ENCODE peak calls at places on chromosomes 16 and 17, in eight cellular contexts. L is brain pericyte; Z is central memory CD4-positive, alpha-beta T cell; R is Peyer's patch; M is mucosa of gallbladder; Y is GF-D8; E is psoas muscle; X is sigmoid colon. T is an unnamed sample.

GRCh38 chr17:79950306-79950705 is 85.4 kb downstream of the TBC1D16 start:
- DNase-seq in L (no peak), Z (no peak), R (peak), M (no peak), Y (no peak), E (no peak), X (peak), T (peak)

GRCh38 chr17:48125829-48126612 is 18.5 kb downstream of the SNX11 start:
- DNase-seq in L (no peak), Z (no peak), R (no peak), M (no peak), Y (no peak), E (no peak), X (no peak), T (no peak)

GRCh38 chr16:17775061-17775460 is 304.3 kb upstream of the XYLT1 start:
- DNase-seq in L (no peak), Z (no peak), R (no peak), M (no peak), Y (no peak), E (no peak), X (no peak), T (no peak)

GRCh38 chr16:19168173-19169080 is at the start of gene SYT17:
- DNase-seq in L (no peak), Z (no peak), R (peak), M (no peak), Y (no peak), E (peak), X (no peak), T (peak)

GRCh38 chr16:12010388-12011251 is 34.1 kb downstream of the SNX29 start:
- DNase-seq in L (no peak), Z (no peak), R (no peak), M (no peak), Y (no peak), E (no peak), X (no peak), T (no peak)

GRCh38 chr17:40422990-40423611 is 5.4 kb upstream of the TOP2A start:
- DNase-seq in L (no peak), Z (no peak), R (no peak), M (no peak), Y (no peak), E (no peak), X (no peak), T (peak)

GRCh38 chr16:75282811-75283281 is 31.4 kb upstream of the BCAR1 start:
- DNase-seq in L (no peak), Z (no peak), R (no peak), M (no peak), Y (no peak), E (no peak), X (no peak), T (no peak)

GRCh38 chr17:73096866-73097265 is 4.4 kb upstream of the SLC39A11 start:
- DNase-seq in L (no peak), Z (no peak), R (no peak), M (no peak), Y (peak), E (no peak), X (no peak), T (peak)

GRCh38 chr17:41678907-41679739 is 9.6 kb upstream of the EIF1 start:
- DNase-seq in L (no peak), Z (peak), R (peak), M (no peak), Y (peak), E (no peak), X (peak), T (no peak)

GRCh38 chr17:45020354-45021138 is 30.9 kb downstream of the DCAKD start:
- DNase-seq in L (no peak), Z (no peak), R (no peak), M (no peak), Y (no peak), E (peak), X (peak), T (no peak)

GRCh38 chr16:4327782-4328579 is 12.1 kb downstream of the GLIS2 start:
- DNase-seq in L (no peak), Z (peak), R (peak), M (peak), Y (peak), E (peak), X (peak), T (peak)

GRCh38 chr16:22888791-22889190 is 74.8 kb downstream of the HS3ST2 start:
- DNase-seq in L (no peak), Z (no peak), R (no peak), M (no peak), Y (no peak), E (no peak), X (no peak), T (no peak)

GRCh38 chr17:80663783-80664206 is 119.2 kb downstream of the RPTOR start:
- DNase-seq in L (no peak), Z (peak), R (no peak), M (peak), Y (no peak), E (peak), X (peak), T (no peak)

GRCh38 chr17:6599364-6599763 is 41.1 kb downstream of the KIAA0753 start:
- DNase-seq in L (no peak), Z (no peak), R (no peak), M (no peak), Y (peak), E (no peak), X (no peak), T (no peak)

GRCh38 chr17:76270770-76271668 is 5.9 kb downstream of the UBALD2 start:
- DNase-seq in L (no peak), Z (no peak), R (peak), M (no peak), Y (no peak), E (no peak), X (no peak), T (no peak)

GRCh38 chr16:54813778-54814177 is 116.9 kb upstream of the IRX5 start:
- DNase-seq in L (no peak), Z (no peak), R (no peak), M (no peak), Y (no peak), E (no peak), X (no peak), T (no peak)

GRCh38 chr17:14940946-14941280 is 324.2 kb downstream of the PMP22 start:
- DNase-seq in L (no peak), Z (no peak), R (no peak), M (no peak), Y (no peak), E (no peak), X (no peak), T (no peak)

GRCh38 chr16:55563797-55564196 is 2.7 kb upstream of the CAPNS2 start:
- DNase-seq in L (no peak), Z (no peak), R (no peak), M (no peak), Y (no peak), E (no peak), X (no peak), T (no peak)

GRCh38 chr17:32240745-32241144 is 24.9 kb upstream of the RHBDL3 start:
- DNase-seq in L (no peak), Z (no peak), R (no peak), M (no peak), Y (no peak), E (no peak), X (no peak), T (no peak)

GRCh38 chr16:86680137-86680536 is 101.8 kb downstream of the FOXL1 start:
- DNase-seq in L (no peak), Z (no peak), R (no peak), M (no peak), Y (no peak), E (no peak), X (peak), T (no peak)

GRCh38 chr17:53571342-53571741 is 251.4 kb upstream of the KIF2B start:
- DNase-seq in L (no peak), Z (no peak), R (no peak), M (no peak), Y (no peak), E (no peak), X (no peak), T (no peak)

GRCh38 chr16:57686577-57686976 is 8.0 kb upstream of the DRC7 start:
- DNase-seq in L (no peak), Z (no peak), R (no peak), M (no peak), Y (no peak), E (no peak), X (no peak), T (no peak)

GRCh38 chr16:10862432-10862831 is 14.6 kb upstream of the CIITA start:
- DNase-seq in L (no peak), Z (no peak), R (no peak), M (peak), Y (no peak), E (no peak), X (peak), T (peak)

GRCh38 chr16:23595246-23595950 is 718 bp downstream of the NDUFAB1 start:
- DNase-seq in L (no peak), Z (no peak), R (no peak), M (no peak), Y (no peak), E (no peak), X (no peak), T (no peak)

GRCh38 chr17:61463068-61463980 is 11.1 kb downstream of the TBX4 start:
- DNase-seq in L (no peak), Z (no peak), R (peak), M (no peak), Y (no peak), E (no peak), X (peak), T (peak)

GRCh38 chr17:76670020-76670707 is 26.6 kb upstream of the ST6GALNAC1 start:
- DNase-seq in L (no peak), Z (no peak), R (no peak), M (peak), Y (no peak), E (no peak), X (peak), T (no peak)

GRCh38 chr16:53744449-53744848 is 40.5 kb downstream of the FTO start:
- DNase-seq in L (no peak), Z (peak), R (no peak), M (no peak), Y (no peak), E (no peak), X (no peak), T (no peak)

GRCh38 chr16:56547120-56547948 is 17.5 kb upstream of the MT4 start:
- DNase-seq in L (no peak), Z (no peak), R (no peak), M (no peak), Y (no peak), E (no peak), X (peak), T (no peak)

GRCh38 chr16:88792078-88792550 is 7.1 kb upstream of the PIEZO1 start:
- DNase-seq in L (no peak), Z (no peak), R (no peak), M (no peak), Y (no peak), E (no peak), X (no peak), T (no peak)

GRCh38 chr16:9012330-9012729 is 48.6 kb upstream of the USP7 start:
- DNase-seq in L (no peak), Z (no peak), R (no peak), M (no peak), Y (no peak), E (no peak), X (no peak), T (no peak)

GRCh38 chr16:23833504-23833903 is 2.3 kb upstream of the PRKCB start:
- DNase-seq in L (no peak), Z (no peak), R (no peak), M (no peak), Y (no peak), E (no peak), X (no peak), T (no peak)

T was measured in upper lobe of right lung.